ENCODE peak calls at places on chromosomes 4 and X, in four cellular contexts. One of them, this sample, is unnamed. For H3K36me3, the result is how much of the 10 kb centered on the place peaks cover.

GRCh38 chr4:132865458-132865857 is 283.6 kb upstream of the PCDH10 start:
- DNase-seq in Panc1: no peak
- DNase-seq in Caco-2: no peak
- DNase-seq in uterus: no peak
- DNase-seq in this sample: no peak

GRCh38 chr4:141022221-141022760 is 111.0 kb downstream of the RNF150 start:
- DNase-seq in Caco-2: no peak
- DNase-seq in uterus: no peak
- DNase-seq in Panc1: no peak
- DNase-seq in this sample: no peak

GRCh38 chrX:135087867-135088266 is 32.5 kb downstream of the ETDB start:
- DNase-seq in uterus: no peak
- DNase-seq in Panc1: no peak
- DNase-seq in Caco-2: no peak
- DNase-seq in this sample: no peak

GRCh38 chr4:8201341-8201781 is 2.3 kb downstream of the SH3TC1 start:
- DNase-seq in uterus: no peak
- DNase-seq in Panc1: no peak
- DNase-seq in Caco-2: no peak
- DNase-seq in this sample: no peak

GRCh38 chr4:18536420-18536819 is 514.9 kb upstream of the LCORL start:
- DNase-seq in Panc1: no peak
- DNase-seq in uterus: no peak
- DNase-seq in Caco-2: no peak
- DNase-seq in this sample: no peak

GRCh38 chrX:115058276-115058675 is 40.9 kb upstream of the IL13RA2 start:
- DNase-seq in Caco-2: no peak
- DNase-seq in uterus: peak
- DNase-seq in Panc1: no peak
- DNase-seq in this sample: no peak

GRCh38 chr4:67152976-67153375 is 392.3 kb downstream of the CENPC start:
- DNase-seq in Panc1: no peak
- DNase-seq in uterus: no peak
- DNase-seq in Caco-2: no peak
- DNase-seq in this sample: no peak

GRCh38 chrX:17072726-17073125 is 126.3 kb downstream of the REPS2 start:
- DNase-seq in Caco-2: no peak
- DNase-seq in Panc1: no peak
- DNase-seq in uterus: peak
- DNase-seq in this sample: no peak

GRCh38 chr4:17128268-17128667 is 229.8 kb upstream of the LDB2 start:
- DNase-seq in uterus: no peak
- DNase-seq in Panc1: no peak
- DNase-seq in Caco-2: no peak
- DNase-seq in this sample: no peak

GRCh38 chrX:70171636-70172035 is 5.6 kb upstream of the DGAT2L6 start:
- DNase-seq in uterus: no peak
- DNase-seq in Caco-2: no peak
- DNase-seq in Panc1: no peak
- DNase-seq in this sample: no peak

GRCh38 chr4:185576918-185577591 is 41.7 kb upstream of the PDLIM3 start:
- DNase-seq in Panc1: no peak
- DNase-seq in uterus: no peak
- DNase-seq in Caco-2: no peak
- DNase-seq in this sample: no peak
- H3K4me3 ChIP-seq in Panc1: no peak
- H3K4me3 ChIP-seq in uterus: no peak
- H3K4me3 ChIP-seq in Caco-2: no peak
- H3K4me3 ChIP-seq in this sample: no peak

GRCh38 chr4:32417113-32417704 is 1697.0 kb downstream of the PCDH7 start:
- DNase-seq in Caco-2: no peak
- DNase-seq in Panc1: no peak
- DNase-seq in uterus: no peak
- DNase-seq in this sample: no peak
- TF ChIP-seq CTCF in Caco-2: no peak
- TF ChIP-seq CTCF in Panc1: no peak
- TF ChIP-seq CTCF in uterus: no peak
- TF ChIP-seq CTCF in this sample: peak

GRCh38 chrX:48477960-48478755 is 2.2 kb downstream of the FTSJ1 start:
- DNase-seq in Panc1: no peak
- DNase-seq in uterus: no peak
- DNase-seq in Caco-2: no peak
- DNase-seq in this sample: no peak

GRCh38 chrX:48480583-48480982 is 4.6 kb downstream of the FTSJ1 start:
- DNase-seq in Panc1: no peak
- DNase-seq in Caco-2: no peak
- DNase-seq in uterus: no peak
- DNase-seq in this sample: no peak

GRCh38 chrX:48480142-48480541 is 4.1 kb downstream of the FTSJ1 start:
- DNase-seq in Caco-2: no peak
- DNase-seq in uterus: no peak
- DNase-seq in Panc1: no peak
- DNase-seq in this sample: no peak

GRCh38 chrX:48478806-48479205 is 2.8 kb downstream of the FTSJ1 start:
- DNase-seq in Panc1: no peak
- DNase-seq in Caco-2: no peak
- DNase-seq in uterus: no peak
- DNase-seq in this sample: no peak

GRCh38 chrX:48482526-48482925 is 6.5 kb downstream of the FTSJ1 start:
- DNase-seq in Panc1: no peak
- DNase-seq in Caco-2: no peak
- DNase-seq in uterus: no peak
- DNase-seq in this sample: no peak
- H3K36me3 ChIP-seq in Panc1: under half
- H3K36me3 ChIP-seq in Caco-2: under half
- H3K36me3 ChIP-seq in uterus: under half
- H3K36me3 ChIP-seq in this sample: under half

GRCh38 chrX:2696698-2697215 is 5.7 kb downstream of the CD99 start:
- DNase-seq in Panc1: no peak
- DNase-seq in Caco-2: no peak
- DNase-seq in uterus: no peak
- DNase-seq in this sample: no peak

GRCh38 chrX:2693526-2694002 is 2.5 kb downstream of the CD99 start:
- DNase-seq in Panc1: no peak
- DNase-seq in Caco-2: no peak
- DNase-seq in uterus: no peak
- DNase-seq in this sample: no peak

GRCh38 chrX:2692221-2693122 is 1.4 kb downstream of the CD99 start:
- DNase-seq in uterus: peak
- DNase-seq in Panc1: no peak
- DNase-seq in Caco-2: no peak
- DNase-seq in this sample: no peak

GRCh38 chrX:2693123-2693438 is 2.0 kb downstream of the CD99 start:
- DNase-seq in Panc1: no peak
- DNase-seq in uterus: no peak
- DNase-seq in Caco-2: no peak
- DNase-seq in this sample: no peak

DNA sequence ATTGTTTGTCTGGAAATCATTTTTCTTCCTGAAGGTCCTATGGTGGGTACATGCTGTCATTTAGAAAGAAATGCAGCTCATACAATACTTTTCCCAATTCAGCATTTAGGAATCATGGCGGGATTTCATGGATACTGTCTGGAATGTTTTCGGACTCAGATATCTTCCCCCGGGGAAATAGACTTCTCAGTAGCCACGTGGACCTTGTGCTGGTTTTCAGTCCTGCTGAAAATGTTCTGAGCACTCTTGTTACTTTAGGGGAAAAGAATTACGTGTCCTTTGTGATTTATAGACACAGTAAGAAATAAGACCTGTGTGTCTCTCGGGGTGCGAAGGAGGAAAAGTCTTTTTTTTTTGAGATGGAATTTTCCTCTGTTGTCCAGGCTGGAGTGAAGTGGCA is 3.8 kb downstream of the CD99 start:
- DNase-seq in Panc1: no peak
- DNase-seq in Caco-2: no peak
- DNase-seq in uterus: no peak
- DNase-seq in this sample: no peak
- H3K4me3 ChIP-seq in Panc1: no peak
- H3K4me3 ChIP-seq in Caco-2: no peak
- H3K4me3 ChIP-seq in uterus: no peak
- H3K4me3 ChIP-seq in this sample: no peak

DNA sequence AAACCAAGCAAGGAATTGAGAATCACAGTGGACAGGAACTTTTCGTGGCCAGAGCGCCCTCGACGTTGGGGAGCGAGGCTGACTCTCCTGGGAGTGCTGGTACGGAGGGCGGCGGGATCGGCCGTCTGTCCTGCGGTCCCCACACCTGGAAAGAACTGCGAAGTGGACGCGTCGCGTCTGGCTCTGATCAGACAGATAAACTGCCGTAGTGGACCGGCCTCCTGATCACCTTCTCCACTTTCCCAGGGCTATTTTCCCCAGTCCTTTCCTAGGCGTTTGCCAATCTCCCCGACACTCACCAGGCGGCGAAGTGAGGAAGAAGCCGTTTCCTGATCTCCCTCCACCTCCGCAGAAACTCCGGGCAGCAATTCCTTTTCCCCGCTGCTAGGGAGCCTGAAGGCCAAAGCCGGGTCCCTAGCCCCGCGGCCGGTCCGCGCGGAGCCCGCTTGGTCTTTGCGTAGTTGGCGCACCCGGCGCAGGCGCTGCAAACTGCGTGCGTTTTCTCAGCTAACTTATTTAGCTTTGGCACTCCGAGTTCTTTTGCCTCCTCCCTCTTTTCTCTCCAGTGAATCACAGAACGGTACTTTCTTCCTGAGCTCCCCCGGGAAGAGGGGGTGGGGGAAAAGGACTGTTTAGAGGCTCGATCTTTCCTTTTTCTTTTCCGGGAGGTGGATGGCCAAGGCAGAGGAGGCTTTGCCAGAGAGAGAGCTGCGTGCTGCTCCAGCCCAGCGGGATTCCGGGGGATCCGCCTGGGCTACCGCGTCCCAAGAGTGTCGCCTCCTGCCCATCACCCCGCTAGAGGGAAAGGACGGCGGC is at the start of gene ARSJ:
- DNase-seq in Caco-2: peak
- DNase-seq in Panc1: no peak
- DNase-seq in uterus: peak
- DNase-seq in this sample: peak
- TF ChIP-seq CTCF in Caco-2: no peak
- TF ChIP-seq CTCF in Panc1: no peak
- TF ChIP-seq CTCF in uterus: no peak
- TF ChIP-seq CTCF in this sample: no peak

GRCh38 chr4:1803523-1804423 is 10.7 kb downstream of the FGFR3 start:
- DNase-seq in Caco-2: no peak
- DNase-seq in Panc1: no peak
- DNase-seq in uterus: no peak
- DNase-seq in this sample: no peak
- H3K36me3 ChIP-seq in Caco-2: under half
- H3K36me3 ChIP-seq in Panc1: under half
- H3K36me3 ChIP-seq in uterus: under half
- H3K36me3 ChIP-seq in this sample: under half

DNA sequence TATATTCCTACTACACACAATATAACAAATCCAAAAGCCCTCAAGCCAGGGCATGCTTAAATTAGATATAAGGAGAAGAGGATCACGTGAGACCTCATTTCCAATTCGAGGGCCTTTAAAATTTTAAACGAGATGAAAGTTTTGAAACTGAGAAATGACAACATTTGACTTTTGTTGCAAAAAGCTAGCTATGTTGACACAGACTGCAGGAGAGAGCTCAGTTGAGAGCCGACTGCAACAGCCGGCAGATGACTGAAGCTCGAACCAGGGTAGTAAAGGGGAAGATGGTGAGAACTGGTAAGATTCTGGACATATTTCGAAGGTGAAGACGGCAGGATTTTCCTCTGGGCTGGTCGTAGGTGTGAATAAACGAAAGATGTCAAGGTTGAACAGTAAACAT is 791 bp downstream of the PRMT9 start:
- DNase-seq in Panc1: no peak
- DNase-seq in uterus: peak
- DNase-seq in Caco-2: no peak
- DNase-seq in this sample: no peak
- H3K4me3 ChIP-seq in Panc1: peak
- H3K4me3 ChIP-seq in uterus: peak
- H3K4me3 ChIP-seq in Caco-2: peak
- H3K4me3 ChIP-seq in this sample: peak

GRCh38 chr4:90537491-90537890 is 410.3 kb downstream of the CCSER1 start:
- DNase-seq in Caco-2: no peak
- DNase-seq in uterus: no peak
- DNase-seq in Panc1: no peak
- DNase-seq in this sample: no peak
- TF ChIP-seq CTCF in Caco-2: no peak
- TF ChIP-seq CTCF in uterus: no peak
- TF ChIP-seq CTCF in Panc1: no peak
- TF ChIP-seq CTCF in this sample: no peak

GRCh38 chr4:42562016-42562415 is 94.9 kb downstream of the ATP8A1 start:
- DNase-seq in Panc1: no peak
- DNase-seq in uterus: no peak
- DNase-seq in Caco-2: no peak
- DNase-seq in this sample: no peak
- H3K36me3 ChIP-seq in Panc1: under half
- H3K36me3 ChIP-seq in uterus: under half
- H3K36me3 ChIP-seq in Caco-2: under half
- H3K36me3 ChIP-seq in this sample: under half

GRCh38 chrX:11789809-11790208 is 31.8 kb downstream of the MSL3 start:
- DNase-seq in Caco-2: no peak
- DNase-seq in uterus: no peak
- DNase-seq in Panc1: no peak
- DNase-seq in this sample: no peak

GRCh38 chrX:11791090-11791489 is 33.1 kb downstream of the MSL3 start:
- DNase-seq in Caco-2: no peak
- DNase-seq in uterus: no peak
- DNase-seq in Panc1: no peak
- DNase-seq in this sample: no peak

GRCh38 chrX:11784543-11784942 is 26.5 kb downstream of the MSL3 start:
- DNase-seq in Panc1: no peak
- DNase-seq in uterus: no peak
- DNase-seq in Caco-2: no peak
- DNase-seq in this sample: no peak

GRCh38 chrX:11787564-11787963 is 29.5 kb downstream of the MSL3 start:
- DNase-seq in Caco-2: peak
- DNase-seq in Panc1: no peak
- DNase-seq in uterus: peak
- DNase-seq in this sample: peak

DNA sequence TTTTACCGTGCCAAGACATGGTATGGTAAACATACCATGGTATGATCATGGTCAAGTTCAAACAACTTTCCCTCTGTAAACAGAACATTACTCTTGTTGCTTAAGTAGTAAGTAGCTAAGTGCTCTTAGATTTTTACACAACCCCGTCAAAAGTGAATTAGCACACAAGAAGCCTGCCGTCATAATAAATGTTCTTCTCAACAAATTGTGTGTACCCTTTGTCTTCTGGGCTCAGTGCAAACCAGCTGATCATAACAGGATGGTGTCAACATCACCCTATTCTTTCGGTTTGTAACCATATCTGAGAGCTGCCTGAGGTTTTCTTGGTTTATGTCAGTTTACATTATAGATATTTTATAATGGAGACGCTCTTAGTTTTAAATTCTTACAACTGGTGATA is 28.8 kb downstream of the MSL3 start:
- DNase-seq in Caco-2: no peak
- DNase-seq in uterus: no peak
- DNase-seq in Panc1: no peak
- DNase-seq in this sample: no peak
- H3K4me3 ChIP-seq in Caco-2: no peak
- H3K4me3 ChIP-seq in uterus: peak
- H3K4me3 ChIP-seq in Panc1: no peak
- H3K4me3 ChIP-seq in this sample: no peak